ENCODE peak calls at places on chromosomes 7 and 10, in five cellular contexts. One of them, this sample, is unnamed.

GRCh38 chr7:23696916-23697441 is 13.0 kb upstream of the STK31 start:
- DNase-seq in fibroblast of pulmonary artery: peak
- DNase-seq in astrocyte of the cerebellum: no peak
- DNase-seq in endothelial cell of umbilical vein: peak
- DNase-seq in HFF-Myc: peak
- DNase-seq in this sample: no peak

GRCh38 chr7:73984481-73985205 is 43.3 kb upstream of the ELN start:
- DNase-seq in fibroblast of pulmonary artery: no peak
- DNase-seq in astrocyte of the cerebellum: no peak
- DNase-seq in endothelial cell of umbilical vein: no peak
- DNase-seq in HFF-Myc: no peak
- DNase-seq in this sample: no peak

GRCh38 chr10:44316187-44316921 is 68.5 kb downstream of the CXCL12 start:
- DNase-seq in fibroblast of pulmonary artery: no peak
- DNase-seq in astrocyte of the cerebellum: no peak
- DNase-seq in endothelial cell of umbilical vein: no peak
- DNase-seq in HFF-Myc: no peak
- DNase-seq in this sample: no peak

GRCh38 chr10:88902328-88902789 is 22.3 kb downstream of the STAMBPL1 start:
- DNase-seq in fibroblast of pulmonary artery: no peak
- DNase-seq in astrocyte of the cerebellum: no peak
- DNase-seq in endothelial cell of umbilical vein: no peak
- DNase-seq in HFF-Myc: no peak
- DNase-seq in this sample: no peak

GRCh38 chr10:69736866-69737641 is 64.7 kb upstream of the COL13A1 start:
- DNase-seq in fibroblast of pulmonary artery: no peak
- DNase-seq in astrocyte of the cerebellum: no peak
- DNase-seq in endothelial cell of umbilical vein: no peak
- DNase-seq in HFF-Myc: no peak
- DNase-seq in this sample: no peak

GRCh38 chr10:122102867-122103525 is 114.0 kb downstream of the TACC2 start:
- DNase-seq in fibroblast of pulmonary artery: no peak
- DNase-seq in astrocyte of the cerebellum: no peak
- DNase-seq in endothelial cell of umbilical vein: no peak
- DNase-seq in HFF-Myc: no peak
- DNase-seq in this sample: no peak

GRCh38 chr7:149624006-149624405 is 126.4 kb upstream of the ZNF746 start:
- DNase-seq in fibroblast of pulmonary artery: peak
- DNase-seq in astrocyte of the cerebellum: no peak
- DNase-seq in endothelial cell of umbilical vein: peak
- DNase-seq in HFF-Myc: no peak
- DNase-seq in this sample: no peak

GRCh38 chr10:69415951-69416350 is 767 bp downstream of the TACR2 start:
- DNase-seq in fibroblast of pulmonary artery: no peak
- DNase-seq in astrocyte of the cerebellum: no peak
- DNase-seq in endothelial cell of umbilical vein: no peak
- DNase-seq in HFF-Myc: no peak
- DNase-seq in this sample: no peak

GRCh38 chr10:114045071-114045737 is 1.5 kb downstream of the ADRB1 start:
- DNase-seq in fibroblast of pulmonary artery: no peak
- DNase-seq in astrocyte of the cerebellum: no peak
- DNase-seq in endothelial cell of umbilical vein: peak
- DNase-seq in HFF-Myc: no peak
- DNase-seq in this sample: no peak

GRCh38 chr7:30805931-30806330 is 34.7 kb downstream of the MINDY4 start:
- DNase-seq in fibroblast of pulmonary artery: no peak
- DNase-seq in astrocyte of the cerebellum: no peak
- DNase-seq in endothelial cell of umbilical vein: no peak
- DNase-seq in HFF-Myc: no peak
- DNase-seq in this sample: no peak

GRCh38 chr7:45601816-45602540 is 27.8 kb downstream of the ADCY1 start:
- DNase-seq in fibroblast of pulmonary artery: no peak
- DNase-seq in astrocyte of the cerebellum: no peak
- DNase-seq in endothelial cell of umbilical vein: no peak
- DNase-seq in HFF-Myc: no peak
- DNase-seq in this sample: no peak

GRCh38 chr7:42238709-42239395 is 1.8 kb upstream of the GLI3 start:
- DNase-seq in fibroblast of pulmonary artery: peak
- DNase-seq in astrocyte of the cerebellum: no peak
- DNase-seq in endothelial cell of umbilical vein: peak
- DNase-seq in HFF-Myc: no peak
- DNase-seq in this sample: no peak

GRCh38 chr7:36091571-36092176 is 61.4 kb upstream of the EEPD1 start:
- DNase-seq in fibroblast of pulmonary artery: no peak
- DNase-seq in astrocyte of the cerebellum: no peak
- DNase-seq in endothelial cell of umbilical vein: no peak
- DNase-seq in HFF-Myc: no peak
- DNase-seq in this sample: no peak

GRCh38 chr10:69439350-69439739 is 11.9 kb upstream of the TSPAN15 start:
- DNase-seq in fibroblast of pulmonary artery: no peak
- DNase-seq in astrocyte of the cerebellum: no peak
- DNase-seq in endothelial cell of umbilical vein: no peak
- DNase-seq in HFF-Myc: no peak
- DNase-seq in this sample: no peak

GRCh38 chr10:76302491-76302890 is 871.1 kb downstream of the LRMDA start:
- DNase-seq in fibroblast of pulmonary artery: peak
- DNase-seq in astrocyte of the cerebellum: no peak
- DNase-seq in endothelial cell of umbilical vein: no peak
- DNase-seq in HFF-Myc: no peak
- DNase-seq in this sample: no peak

GRCh38 chr10:110833941-110834621 is 37.6 kb upstream of the PDCD4 start:
- DNase-seq in fibroblast of pulmonary artery: no peak
- DNase-seq in astrocyte of the cerebellum: no peak
- DNase-seq in endothelial cell of umbilical vein: no peak
- DNase-seq in HFF-Myc: no peak
- DNase-seq in this sample: no peak

GRCh38 chr10:96706331-96706853 is 13.9 kb downstream of the PIK3AP1 start:
- DNase-seq in fibroblast of pulmonary artery: no peak
- DNase-seq in astrocyte of the cerebellum: no peak
- DNase-seq in endothelial cell of umbilical vein: no peak
- DNase-seq in HFF-Myc: no peak
- DNase-seq in this sample: no peak

GRCh38 chr10:132774905-132775863 is 10.8 kb downstream of the NKX6-2 start:
- DNase-seq in fibroblast of pulmonary artery: peak
- DNase-seq in astrocyte of the cerebellum: no peak
- DNase-seq in endothelial cell of umbilical vein: no peak
- DNase-seq in HFF-Myc: no peak
- DNase-seq in this sample: no peak

GRCh38 chr7:68411742-68412141 is 1186.5 kb upstream of the AUTS2 start:
- DNase-seq in fibroblast of pulmonary artery: no peak
- DNase-seq in astrocyte of the cerebellum: no peak
- DNase-seq in endothelial cell of umbilical vein: no peak
- DNase-seq in HFF-Myc: no peak
- DNase-seq in this sample: no peak

GRCh38 chr10:95214793-95215192 is 20.8 kb downstream of the ACSM6 start:
- DNase-seq in fibroblast of pulmonary artery: peak
- DNase-seq in astrocyte of the cerebellum: no peak
- DNase-seq in endothelial cell of umbilical vein: no peak
- DNase-seq in HFF-Myc: no peak
- DNase-seq in this sample: no peak

GRCh38 chr10:104589431-104589830 is 51.7 kb upstream of the SORCS3 start:
- DNase-seq in fibroblast of pulmonary artery: peak
- DNase-seq in astrocyte of the cerebellum: no peak
- DNase-seq in endothelial cell of umbilical vein: no peak
- DNase-seq in HFF-Myc: no peak
- DNase-seq in this sample: no peak

GRCh38 chr10:29319205-29319781 is 30.4 kb downstream of the LYZL1 start:
- DNase-seq in fibroblast of pulmonary artery: no peak
- DNase-seq in astrocyte of the cerebellum: no peak
- DNase-seq in endothelial cell of umbilical vein: no peak
- DNase-seq in HFF-Myc: no peak
- DNase-seq in this sample: no peak

DNA sequence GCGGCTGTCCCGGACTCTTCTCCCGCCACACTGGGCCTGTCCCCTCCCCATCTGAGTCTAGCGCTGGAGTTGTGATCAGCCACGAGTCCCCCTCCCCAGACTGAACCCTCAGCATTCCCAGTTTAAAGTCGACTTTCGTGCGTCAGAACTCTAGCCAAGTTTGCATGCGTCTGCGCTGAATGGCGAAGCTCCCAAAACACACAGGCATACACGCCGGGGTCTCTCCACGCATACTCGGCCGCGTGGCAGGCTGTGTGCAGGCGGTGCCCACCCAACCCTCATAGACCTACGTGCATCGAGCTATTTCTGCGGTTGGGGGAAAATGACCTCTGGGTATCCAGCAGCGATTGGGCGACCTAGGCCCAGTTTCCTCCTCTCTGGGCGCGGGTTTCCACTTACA is 2.3 kb upstream of the HMX3 start:
- DNase-seq in fibroblast of pulmonary artery: no peak
- DNase-seq in astrocyte of the cerebellum: no peak
- DNase-seq in endothelial cell of umbilical vein: no peak
- DNase-seq in HFF-Myc: no peak
- DNase-seq in this sample: no peak
- H3K4me3 ChIP-seq in fibroblast of pulmonary artery: no peak
- H3K4me3 ChIP-seq in astrocyte of the cerebellum: no peak
- H3K4me3 ChIP-seq in endothelial cell of umbilical vein: no peak
- H3K4me3 ChIP-seq in HFF-Myc: no peak
- H3K4me3 ChIP-seq in this sample: no peak

GRCh38 chr10:13529714-13529973 is 830 bp upstream of the BEND7 start:
- DNase-seq in fibroblast of pulmonary artery: no peak
- DNase-seq in astrocyte of the cerebellum: no peak
- DNase-seq in endothelial cell of umbilical vein: no peak
- DNase-seq in HFF-Myc: no peak
- DNase-seq in this sample: no peak
- H3K4me3 ChIP-seq in fibroblast of pulmonary artery: peak
- H3K4me3 ChIP-seq in astrocyte of the cerebellum: peak
- H3K4me3 ChIP-seq in endothelial cell of umbilical vein: peak
- H3K4me3 ChIP-seq in HFF-Myc: peak
- H3K4me3 ChIP-seq in this sample: peak

GRCh38 chr10:116989439-116989838 is 15.5 kb downstream of the SHTN1 start:
- DNase-seq in fibroblast of pulmonary artery: no peak
- DNase-seq in astrocyte of the cerebellum: no peak
- DNase-seq in endothelial cell of umbilical vein: no peak
- DNase-seq in HFF-Myc: no peak
- DNase-seq in this sample: no peak
- H3K4me3 ChIP-seq in fibroblast of pulmonary artery: no peak
- H3K4me3 ChIP-seq in astrocyte of the cerebellum: no peak
- H3K4me3 ChIP-seq in endothelial cell of umbilical vein: no peak
- H3K4me3 ChIP-seq in HFF-Myc: no peak
- H3K4me3 ChIP-seq in this sample: no peak

GRCh38 chr7:82455295-82455694 is 11.7 kb upstream of the CACNA2D1 start:
- DNase-seq in fibroblast of pulmonary artery: no peak
- DNase-seq in astrocyte of the cerebellum: no peak
- DNase-seq in endothelial cell of umbilical vein: no peak
- DNase-seq in HFF-Myc: no peak
- DNase-seq in this sample: no peak
- H3K4me3 ChIP-seq in fibroblast of pulmonary artery: no peak
- H3K4me3 ChIP-seq in astrocyte of the cerebellum: no peak
- H3K4me3 ChIP-seq in endothelial cell of umbilical vein: no peak
- H3K4me3 ChIP-seq in HFF-Myc: no peak
- H3K4me3 ChIP-seq in this sample: no peak

DNA sequence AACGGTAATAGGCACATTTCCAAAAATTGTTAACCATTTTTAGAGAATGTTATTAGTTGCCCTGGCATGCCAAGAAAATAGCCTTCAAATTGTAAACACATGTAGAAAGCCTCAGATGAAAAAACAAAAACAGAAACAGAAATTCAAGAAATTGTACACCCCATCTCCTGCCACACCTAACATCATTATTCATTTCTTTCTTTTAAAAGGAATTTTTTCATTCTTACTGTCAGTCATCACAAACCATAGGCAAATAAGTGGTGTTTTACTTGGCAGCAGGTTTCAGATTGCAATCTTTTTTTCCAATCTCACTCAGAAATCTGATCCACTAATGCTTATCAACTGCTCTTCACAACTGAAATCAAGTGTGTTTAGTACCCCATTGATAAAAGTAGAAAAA is 153.6 kb downstream of the TFPI2 start:
- DNase-seq in fibroblast of pulmonary artery: no peak
- DNase-seq in astrocyte of the cerebellum: no peak
- DNase-seq in endothelial cell of umbilical vein: no peak
- DNase-seq in HFF-Myc: no peak
- DNase-seq in this sample: no peak
- H3K4me3 ChIP-seq in fibroblast of pulmonary artery: no peak
- H3K4me3 ChIP-seq in astrocyte of the cerebellum: no peak
- H3K4me3 ChIP-seq in endothelial cell of umbilical vein: no peak
- H3K4me3 ChIP-seq in HFF-Myc: no peak
- H3K4me3 ChIP-seq in this sample: no peak